ENCODE peak calls at places on chromosomes 5 and 9, in eight cellular contexts. Z is bronchial epithelial cell; Q is HT-29; R is EH; W is stimulated activated naive CD8-positive, alpha-beta T cell treated with anti-CD3 and anti-CD28 coated beads, Interleukin-15, amount 100 ng/mL, for 72 hours; J is Calu3; E is GM12864; B is psoas muscle. F is an unnamed sample.

GRCh38 chr5:115968770-115969169 is 6.5 kb downstream of the LVRN start:
- DNase-seq in Z (no peak), Q (no peak), R (no peak), W (no peak), J (no peak), E (no peak), B (no peak), F (no peak)

GRCh38 chr5:45454114-45454513 is 242.1 kb downstream of the HCN1 start:
- DNase-seq in Z (peak; percentile 18), Q (peak; percentile 51), R (peak; percentile 0), W (no peak), J (peak; percentile 2), E (no peak), B (no peak), F (no peak)

GRCh38 chr9:36136277-36136893 is at the start of gene GLIPR2:
- DNase-seq in Z (peak; percentile 29), Q (no peak), R (peak; percentile 83), W (peak; percentile 82), J (peak; percentile 23), E (no peak), B (peak; percentile 84), F (peak; percentile 82)

GRCh38 chr5:129377504-129377903 is 82.6 kb upstream of the ADAMTS19 start:
- DNase-seq in Z (peak; percentile 28), Q (peak; percentile 6), R (no peak), W (no peak), J (peak; percentile 37), E (no peak), B (no peak), F (no peak)

GRCh38 chr5:74182603-74183002 is 457.9 kb downstream of the ENC1 start:
- DNase-seq in Z (no peak), Q (peak; percentile 49), R (no peak), W (no peak), J (no peak), E (no peak), B (no peak), F (no peak)

GRCh38 chr5:137376127-137376526 is 123.0 kb downstream of the SPOCK1 start:
- DNase-seq in Z (no peak), Q (no peak), R (no peak), W (no peak), J (no peak), E (no peak), B (no peak), F (no peak)

GRCh38 chr5:40410939-40411635 is 268.6 kb upstream of the PTGER4 start:
- DNase-seq in Z (peak; percentile 98), Q (no peak), R (peak; percentile 71), W (no peak), J (no peak), E (no peak), B (peak; percentile 15), F (no peak)

GRCh38 chr5:112366987-112367386 is 52.1 kb downstream of the EPB41L4A start:
- DNase-seq in Z (peak; percentile 39), Q (peak; percentile 41), R (peak; percentile 0), W (no peak), J (peak; percentile 44), E (no peak), B (no peak), F (peak; percentile 12)

GRCh38 chr5:154198611-154199230 is 8.2 kb downstream of the GALNT10 start:
- DNase-seq in Z (peak; percentile 87), Q (no peak), R (peak; percentile 96), W (no peak), J (peak; percentile 28), E (no peak), B (no peak), F (no peak)

GRCh38 chr9:26261503-26262330 is 583.5 kb upstream of the TUSC1 start:
- DNase-seq in Z (peak; percentile 72), Q (peak; percentile 40), R (peak; percentile 90), W (no peak), J (no peak), E (no peak), B (no peak), F (no peak)

GRCh38 chr9:31137151-31137849 is 1247.1 kb upstream of the ACO1 start:
- DNase-seq in Z (peak; percentile 94), Q (peak; percentile 54), R (no peak), W (no peak), J (peak; percentile 46), E (no peak), B (no peak), F (no peak)

GRCh38 chr5:35876922-35877321 is 20.2 kb downstream of the IL7R start:
- DNase-seq in Z (peak; percentile 34), Q (no peak), R (peak; percentile 64), W (no peak), J (no peak), E (no peak), B (no peak), F (no peak)

GRCh38 chr5:146662229-146662628 is 146.2 kb upstream of the GPR151 start:
- DNase-seq in Z (peak; percentile 50), Q (peak; percentile 68), R (peak; percentile 20), W (peak; percentile 27), J (peak; percentile 28), E (peak; percentile 5), B (no peak), F (peak; percentile 4)

GRCh38 chr9:72506615-72507014 is 14.8 kb upstream of the TMC1 start:
- DNase-seq in Z (no peak), Q (no peak), R (no peak), W (no peak), J (no peak), E (no peak), B (no peak), F (no peak)